ENCODE peak calls at places on chromosomes 4 and X, in nine cellular contexts. N is DND-41; B is suprapubic skin; K is lower lobe of right lung; D is CD4-positive, CD25-positive, alpha-beta regulatory T cell; J is stomach; R is mucosa of descending colon; L is heart left ventricle; T is thoracic aorta. M is an unnamed sample. For H3K4me1, the result is how much of the 10 kb centered on the place peaks cover.

GRCh38 chrX:44157858-44158257 is 184.7 kb upstream of the NDP start:
- DNase-seq in N (no peak), B (peak), T (peak), J (no peak), R (no peak), D (no peak), L (no peak), K (no peak), M (no peak)

GRCh38 chr4:84995386-84995785 is 28.9 kb upstream of the WDFY3 start:
- DNase-seq in B (no peak), D (no peak), J (no peak), R (no peak), N (no peak), L (no peak), K (no peak), T (no peak), M (no peak)

GRCh38 chr4:5477613-5478012 is 230.7 kb downstream of the EVC2 start:
- DNase-seq in B (no peak), K (no peak), T (no peak), R (peak), N (no peak), L (no peak), D (no peak), J (no peak), M (no peak)

GRCh38 chrX:15391850-15392249 is 7.6 kb upstream of the VEGFD start:
- DNase-seq in J (no peak), K (no peak), N (no peak), B (no peak), D (no peak), L (no peak), R (no peak), T (no peak), M (no peak)

GRCh38 chrX:119690921-119691716 is 1.8 kb downstream of the SEPTIN6 start:
- DNase-seq in L (no peak), K (no peak), D (no peak), B (no peak), R (no peak), N (peak), T (no peak), J (no peak), M (no peak)

GRCh38 chr4:121758896-121759568 is 5.9 kb downstream of the SMIM43 start:
- DNase-seq in R (no peak), L (no peak), N (no peak), D (no peak), J (no peak), B (no peak), T (no peak), K (no peak), M (no peak)

GRCh38 chr4:42643685-42644084 is 13.2 kb downstream of the ATP8A1 start:
- DNase-seq in B (no peak), R (no peak), K (no peak), D (no peak), J (no peak), L (no peak), N (no peak), T (no peak), M (no peak)

GRCh38 chrX:110041980-110042379 is 39.1 kb downstream of the TMEM164 start:
- DNase-seq in K (no peak), N (no peak), D (no peak), B (no peak), T (no peak), J (no peak), L (no peak), R (no peak), M (no peak)

GRCh38 chrX:41293269-41293668 is 40.7 kb upstream of the DDX3X start:
- DNase-seq in N (no peak), L (no peak), K (no peak), T (no peak), D (no peak), B (no peak), R (no peak), J (no peak), M (no peak)

GRCh38 chr4:5054532-5054931 is 3.3 kb downstream of the STK32B start:
- DNase-seq in J (no peak), B (no peak), R (no peak), T (no peak), K (no peak), L (no peak), D (no peak), N (no peak), M (no peak)

GRCh38 chr4:3516836-3517730 is 15.1 kb downstream of the LRPAP1 start:
- DNase-seq in L (peak), B (peak), J (no peak), T (no peak), R (peak), K (peak), D (no peak), N (no peak), M (no peak)

GRCh38 chrX:13283968-13284914 is 35.6 kb downstream of the ATXN3L start:
- DNase-seq in K (no peak), D (no peak), T (no peak), R (no peak), B (no peak), N (no peak), L (no peak), J (no peak), M (no peak)

GRCh38 chr4:54274786-54275503 is 45.9 kb downstream of the PDGFRA start:
- DNase-seq in D (no peak), J (no peak), B (no peak), R (no peak), N (no peak), T (no peak), L (no peak), K (no peak), M (no peak)

GRCh38 chr4:139301821-139302611 is at the start of gene NDUFC1:
- DNase-seq in T (no peak), B (peak), J (peak), L (peak), N (peak), D (peak), K (peak), R (peak), M (peak)

GRCh38 chr4:46404961-46405360 is 15.0 kb upstream of the GABRA2 start:
- DNase-seq in B (no peak), L (no peak), D (no peak), J (no peak), R (peak), T (no peak), N (no peak), K (peak), M (no peak)

GRCh38 chr4:21991050-21991449 is 42.5 kb upstream of the KCNIP4 start:
- DNase-seq in B (no peak), J (no peak), K (no peak), L (no peak), T (no peak), R (no peak), N (no peak), D (no peak), M (no peak)

GRCh38 chrX:12249997-12250396 is 111.7 kb downstream of the FRMPD4 start:
- DNase-seq in R (no peak), B (no peak), D (no peak), J (no peak), K (no peak), N (no peak), T (no peak), L (no peak), M (no peak)

GRCh38 chr4:61984260-61984909 is 784.3 kb downstream of the ADGRL3 start:
- DNase-seq in T (no peak), L (no peak), R (no peak), D (no peak), N (no peak), K (no peak), J (no peak), B (no peak), M (no peak)

GRCh38 chrX:112865464-112866025 is 24.9 kb upstream of the AMOT start:
- DNase-seq in K (no peak), L (no peak), J (no peak), T (no peak), N (no peak), B (no peak), D (no peak), R (no peak), M (no peak)

GRCh38 chr4:1309261-1310010 is 19.7 kb downstream of the MAEA start:
- DNase-seq in K (peak), J (peak), B (peak), T (peak), L (peak), D (peak), R (peak), N (no peak), M (peak)

GRCh38 chrX:131988236-131988635 is 34.9 kb upstream of the STK26 start:
- DNase-seq in D (no peak), R (no peak), K (no peak), J (no peak), L (no peak), B (no peak), N (no peak), T (no peak), M (no peak)

GRCh38 chr4:87420431-87420830 is 1.9 kb upstream of the NUDT9 start:
- DNase-seq in B (no peak), D (no peak), L (no peak), N (no peak), T (no peak), R (no peak), K (no peak), J (no peak), M (no peak)

GRCh38 chrX:18490816-18491215 is 65.4 kb downstream of the CDKL5 start:
- DNase-seq in N (no peak), D (no peak), T (no peak), L (no peak), B (no peak), J (no peak), R (no peak), K (no peak), M (no peak)

GRCh38 chr4:3384771-3385701 is 56.7 kb upstream of the HGFAC start:
- DNase-seq in D (no peak), N (no peak), B (no peak), J (no peak), R (no peak), L (peak), T (no peak), K (peak), M (no peak)

GRCh38 chr4:176444741-176445140 is 125.0 kb downstream of the SPCS3 start:
- DNase-seq in R (no peak), K (no peak), J (no peak), N (no peak), L (no peak), B (no peak), T (no peak), D (no peak), M (no peak)

GRCh38 chrX:136779346-136779781 is 1.4 kb downstream of the ARHGEF6 start:
- DNase-seq in R (no peak), T (no peak), N (peak), J (no peak), L (no peak), B (no peak), D (peak), K (no peak), M (no peak)

GRCh38 chr4:139786494-139787354 is 121.1 kb downstream of the MGST2 start:
- DNase-seq in B (no peak), J (no peak), L (no peak), N (no peak), K (no peak), D (no peak), R (no peak), T (no peak), M (no peak)

GRCh38 chr4:70734168-70734954 is 12.6 kb downstream of the RUFY3 start:
- DNase-seq in J (no peak), B (no peak), R (no peak), N (peak), T (no peak), K (no peak), L (no peak), D (peak), M (no peak)

DNA sequence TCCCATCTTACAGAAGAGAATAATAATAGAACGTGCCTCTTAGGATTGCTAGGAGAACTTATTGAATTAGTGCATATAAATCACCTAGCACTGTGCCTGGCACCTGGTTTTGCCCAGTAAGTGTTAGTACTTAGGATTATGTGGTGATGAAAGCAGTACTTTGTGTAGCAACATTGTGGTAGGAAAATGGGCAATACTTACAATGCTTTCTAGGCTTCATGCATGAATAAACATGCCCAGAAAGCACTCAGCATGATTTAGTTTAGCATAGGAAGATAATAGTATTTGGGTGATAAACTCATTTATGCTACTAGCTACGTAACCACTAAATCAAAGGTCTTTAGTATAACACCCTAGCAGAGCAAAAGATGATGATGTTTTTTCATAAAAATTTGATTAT is 105.6 kb downstream of the NEUROG2 start:
- DNase-seq in B (no peak), N (no peak), L (no peak), K (no peak), R (no peak), D (no peak), T (no peak), J (no peak), M (no peak)
- H3K4me1 ChIP-seq in B (under half), N (under half), L (under half), K (under half), R (under half), D (under half), T (under half), J (under half), M (under half)

DNA sequence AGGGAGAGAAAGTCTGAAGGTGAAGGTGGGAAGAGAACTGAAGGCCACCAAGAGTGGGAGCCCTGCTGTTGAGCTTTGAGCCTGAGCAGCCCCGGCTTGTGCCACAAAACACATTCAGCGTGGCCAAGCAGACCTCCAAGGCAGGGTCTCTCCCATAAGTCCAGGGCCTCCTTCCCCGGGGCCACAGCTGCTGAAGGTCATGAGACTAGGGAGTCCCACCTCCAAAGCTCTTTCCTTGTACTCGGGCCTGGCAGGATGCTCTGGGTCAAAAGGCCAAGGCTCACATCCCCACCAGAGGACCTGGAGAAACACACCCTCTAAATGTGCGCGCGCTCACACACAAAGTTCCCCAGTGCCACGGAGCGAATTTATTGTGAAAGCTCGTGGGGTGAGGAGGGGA is 3.5 kb upstream of the ARHGAP4 start:
- DNase-seq in L (no peak), T (no peak), N (no peak), D (no peak), K (no peak), R (no peak), B (no peak), J (no peak), M (no peak)
- H3K4me1 ChIP-seq in L (half or more), T (under half), N (half or more), D (half or more), K (under half), R (under half), B (under half), J (under half), M (under half)

GRCh38 chr4:104967034-104967401 is 179.7 kb upstream of the TET2 start:
- DNase-seq in K (no peak), J (no peak), R (peak), N (no peak), T (no peak), D (no peak), L (no peak), B (no peak), M (no peak)
- H3K4me1 ChIP-seq in K (under half), J (under half), R (under half), N (under half), T (under half), D (under half), L (under half), B (under half), M (under half)

GRCh38 chr4:26032572-26033320 is 118.7 kb downstream of the SMIM20 start:
- DNase-seq in L (no peak), K (no peak), R (no peak), B (no peak), J (no peak), T (no peak), D (no peak), N (no peak), M (no peak)
- H3K4me1 ChIP-seq in L (under half), K (under half), R (under half), B (under half), J (under half), T (under half), D (under half), N (under half), M (under half)

GRCh38 chr4:39626913-39627312 is 11.8 kb downstream of the SMIM14 start:
- DNase-seq in D (no peak), L (no peak), R (no peak), B (no peak), T (no peak), J (no peak), N (no peak), K (no peak), M (no peak)
- H3K4me1 ChIP-seq in D (under half), L (under half), R (under half), B (under half), T (under half), J (under half), N (under half), K (under half), M (under half)